ENCODE peak calls at places on chromosomes 6 and 20, in five cellular contexts. I is tibial nerve, Y is ovary, M is heart left ventricle, H is uterus. W is an unnamed sample.

GRCh38 chr6:7146079-7146828 is 38.5 kb downstream of the RREB1 start:
- DNase-seq in I (peak), Y (no peak), M (peak), H (peak), W (peak)

GRCh38 chr6:110485461-110485860 is 9.0 kb upstream of the SLC22A16 start:
- DNase-seq in I (no peak), Y (no peak), M (no peak), H (no peak), W (no peak)

GRCh38 chr20:57422254-57422653 is 31.1 kb downstream of the RBM38 start:
- DNase-seq in I (no peak), Y (no peak), M (no peak), H (no peak), W (no peak)

GRCh38 chr20:330233-331149 is 5.1 kb downstream of the SOX12 start:
- DNase-seq in I (no peak), Y (peak), M (peak), H (peak), W (peak)

GRCh38 chr6:122799916-122800701 is 11.1 kb downstream of the SMPDL3A start:
- DNase-seq in I (no peak), Y (no peak), M (no peak), H (no peak), W (no peak)

GRCh38 chr6:154984146-154984545 is 11.0 kb upstream of the TIAM2 start:
- DNase-seq in I (no peak), Y (no peak), M (no peak), H (no peak), W (no peak)

GRCh38 chr6:2353412-2354137 is 108.2 kb upstream of the GMDS start:
- DNase-seq in I (peak), Y (peak), M (peak), H (peak), W (peak)

GRCh38 chr6:157644043-157644810 is 178.8 kb upstream of the SNX9 start:
- DNase-seq in I (no peak), Y (no peak), M (no peak), H (no peak), W (no peak)

GRCh38 chr6:127111526-127111925 is 6.9 kb upstream of the RSPO3 start:
- DNase-seq in I (no peak), Y (no peak), M (no peak), H (no peak), W (no peak)

GRCh38 chr6:128600397-128600951 is 80.1 kb upstream of the PTPRK start:
- DNase-seq in I (no peak), Y (no peak), M (no peak), H (no peak), W (peak)

GRCh38 chr6:27177454-27178000 is 70.0 kb upstream of the PRSS16 start:
- DNase-seq in I (peak), Y (peak), M (peak), H (peak), W (peak)

GRCh38 chr6:35810831-35811698 is 5.9 kb downstream of the LHFPL5 start:
- DNase-seq in I (no peak), Y (no peak), M (no peak), H (no peak), W (no peak)

GRCh38 chr6:135062735-135063134 is 8.1 kb upstream of the HBS1L start:
- DNase-seq in I (no peak), Y (no peak), M (no peak), H (no peak), W (no peak)
- TF ChIP-seq POLR2A in I (no peak), Y (no peak), M (no peak), H (no peak), W (no peak)

DNA sequence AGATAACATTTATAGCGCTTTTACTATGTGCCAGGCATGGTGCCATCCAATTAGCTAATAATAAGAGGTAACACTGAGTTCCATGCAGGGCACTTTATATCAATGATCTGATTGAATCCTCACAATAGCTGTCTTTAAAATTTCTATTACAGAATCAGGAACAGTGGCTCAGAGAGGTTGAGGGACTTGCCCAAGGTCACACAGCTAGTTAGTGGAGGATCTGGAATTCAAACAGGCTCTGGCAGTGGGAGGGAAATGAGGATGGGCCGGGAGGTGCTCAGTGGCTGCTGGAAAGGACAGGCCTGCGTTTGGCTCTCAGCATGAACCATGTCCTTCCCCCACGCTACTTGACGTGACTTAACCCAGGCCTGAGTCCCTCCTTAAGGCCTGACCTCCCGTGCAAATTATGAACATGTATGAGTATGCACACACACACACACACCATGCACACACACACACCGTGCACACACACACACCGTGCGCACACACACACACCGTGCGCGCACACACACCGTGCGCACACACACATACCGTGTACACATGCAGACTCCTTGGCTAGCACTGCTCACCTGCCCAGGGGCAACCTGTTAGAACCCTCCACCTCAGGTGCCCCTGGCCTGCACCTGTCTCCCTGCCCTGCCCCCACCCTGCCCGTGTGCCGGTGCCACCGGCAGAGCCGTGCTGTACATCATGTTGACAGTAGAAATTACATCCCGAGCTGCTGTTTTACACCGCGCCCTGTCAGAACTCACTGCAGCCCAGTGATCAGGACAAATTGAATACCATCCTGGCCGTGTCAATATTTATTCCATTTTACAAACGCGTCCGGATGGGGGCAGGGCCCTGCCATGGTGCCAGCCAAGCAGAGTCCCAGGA is 43.7 kb downstream of the CDH22 start:
- DNase-seq in I (no peak), Y (no peak), M (no peak), H (no peak), W (no peak)
- TF ChIP-seq POLR2A in I (no peak), Y (no peak), M (no peak), H (no peak), W (no peak)

GRCh38 chr6:166381733-166382499 is 824 bp downstream of the MPC1 start:
- DNase-seq in I (peak), Y (peak), M (peak), H (peak), W (peak)
- TF ChIP-seq POLR2A in I (no peak), Y (no peak), M (no peak), H (no peak), W (no peak)

GRCh38 chr6:31462964-31463940 is 34.7 kb upstream of the MICB start:
- DNase-seq in I (peak), Y (peak), M (peak), H (peak), W (peak)
- TF ChIP-seq POLR2A in I (no peak), Y (peak), M (peak), H (peak), W (no peak)

DNA sequence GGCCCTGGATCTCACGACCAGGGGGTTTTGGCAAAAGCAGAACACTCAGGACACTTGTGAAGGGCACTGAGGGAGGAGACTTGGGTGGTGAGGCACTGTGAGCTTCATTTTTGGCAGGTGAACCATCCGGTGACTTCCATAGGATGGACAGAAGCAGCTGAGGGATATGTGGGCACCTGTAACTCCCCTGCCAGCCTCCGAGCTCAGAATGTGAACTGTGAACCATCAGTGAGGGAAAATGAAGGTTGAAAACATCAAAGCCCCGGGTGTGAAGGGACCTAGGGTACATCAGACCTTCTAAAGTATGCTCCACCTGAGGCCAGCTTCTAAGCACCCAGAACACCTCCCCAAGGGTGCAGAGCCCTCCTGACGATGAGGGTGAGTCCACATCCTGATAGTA is 53.2 kb downstream of the FAXC start:
- DNase-seq in I (no peak), Y (no peak), M (no peak), H (no peak), W (no peak)
- TF ChIP-seq POLR2A in I (no peak), Y (no peak), M (no peak), H (no peak), W (no peak)

GRCh38 chr6:32581275-32582095 is 8.2 kb downstream of the HLA-DRB1 start:
- DNase-seq in I (no peak), Y (no peak), M (no peak), H (no peak), W (no peak)
- TF ChIP-seq POLR2A in I (no peak), Y (no peak), M (no peak), H (no peak), W (no peak)